ENCODE peak calls at places on chromosomes 2 and 18, in four cellular contexts. Q, L, G and F are unnamed samples. For H3K4me1, the result is how much of the 10 kb centered on the place peaks cover.

GRCh38 chr2:241701155-241701404 is 759 bp upstream of the ING5 start:
- DNase-seq in Q (no peak), L (no peak), G (no peak), F (no peak)

GRCh38 chr18:59517446-59518171 is 158.5 kb upstream of the LMAN1 start:
- DNase-seq in Q (no peak), L (no peak), G (peak), F (no peak)

GRCh38 chr2:40962026-40962425 is 510.1 kb upstream of the SLC8A1 start:
- DNase-seq in Q (no peak), L (no peak), G (no peak), F (no peak)

GRCh38 chr18:66792466-66792865 is 188.6 kb upstream of the CDH19 start:
- DNase-seq in Q (no peak), L (no peak), G (no peak), F (no peak)

GRCh38 chr2:23669413-23670244 is 257.3 kb downstream of the ATAD2B start:
- DNase-seq in Q (peak), L (no peak), G (peak), F (peak)

GRCh38 chr2:49943944-49944803 is 789.9 kb upstream of the FSHR start:
- DNase-seq in Q (no peak), L (no peak), G (no peak), F (no peak)

GRCh38 chr18:33781429-33781828 is 203.4 kb downstream of the ASXL3 start:
- DNase-seq in Q (no peak), L (no peak), G (no peak), F (no peak)

GRCh38 chr18:67600181-67600631 is 83.7 kb upstream of the DSEL start:
- DNase-seq in Q (no peak), L (no peak), G (no peak), F (no peak)

GRCh38 chr2:161199885-161200284 is 39.7 kb downstream of the TANK start:
- DNase-seq in Q (no peak), L (no peak), G (no peak), F (no peak)
- TF ChIP-seq EP300 in Q (no peak), L (no peak), G (no peak), F (no peak)

DNA sequence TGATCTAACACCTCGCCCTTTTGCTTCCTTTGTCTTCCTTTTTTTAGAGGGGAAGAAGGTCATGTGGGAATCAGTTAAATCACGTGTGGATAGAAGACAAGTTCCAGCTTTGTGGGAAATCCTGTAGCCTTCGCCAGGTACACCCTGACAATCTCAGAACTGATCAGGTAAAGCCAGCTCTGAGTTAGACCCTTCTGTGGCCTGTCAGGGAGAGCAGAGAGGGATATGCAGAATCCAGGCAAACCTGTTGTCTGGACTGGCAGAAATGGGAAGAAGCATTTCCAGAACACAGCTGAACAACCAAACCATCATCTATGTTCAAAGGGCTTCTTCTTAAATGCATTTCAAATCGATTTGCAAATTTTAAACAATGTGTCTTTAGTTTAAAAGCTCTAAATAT is 247.4 kb upstream of the FN1 start:
- DNase-seq in Q (no peak), L (no peak), G (no peak), F (no peak)
- H3K4me1 ChIP-seq in Q (under half), L (under half), G (half or more), F (under half)

GRCh38 chr2:32940598-32940997 is 6.2 kb upstream of the LTBP1 start:
- DNase-seq in Q (no peak), L (no peak), G (no peak), F (no peak)
- H3K27ac ChIP-seq in Q (no peak), L (no peak), G (no peak), F (no peak)

DNA sequence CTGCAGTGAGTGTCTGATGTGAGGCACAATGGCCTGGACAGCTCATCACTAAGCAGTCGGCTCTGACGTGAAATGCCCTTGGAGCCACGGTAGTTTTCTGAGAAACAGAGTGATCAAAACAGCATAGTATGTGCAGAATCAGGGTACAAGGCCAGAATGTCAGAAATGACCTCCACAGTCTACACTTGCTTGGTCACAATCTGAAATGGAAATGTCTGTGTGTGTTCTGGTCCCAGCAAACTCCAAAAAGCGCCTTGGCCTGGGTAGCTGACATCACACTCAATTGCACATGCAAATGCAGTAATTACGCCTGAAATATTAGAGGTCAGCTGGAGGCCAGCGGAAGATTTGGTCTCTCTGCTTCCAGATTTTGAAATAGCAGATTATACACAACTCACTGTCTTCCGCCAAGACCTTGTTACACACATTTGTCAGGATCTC is 95.4 kb downstream of the CTAGE1 start:
- DNase-seq in Q (no peak), L (no peak), G (no peak), F (peak)
- TF ChIP-seq EP300 in Q (no peak), L (no peak), G (no peak), F (peak)

GRCh38 chr2:217804338-217804737 is 198.5 kb downstream of the TNS1 start:
- DNase-seq in Q (no peak), L (peak), G (no peak), F (peak)
- H3K4me1 ChIP-seq in Q (under half), L (under half), G (under half), F (half or more)